ENCODE peak calls at places on chromosomes 7 and 10, in eight cellular contexts. G is breast epithelium, Z is fibroblast of lung, E is NT2/D1, T is AG04450, Y is colonic mucosa, S is Panc1, P is sigmoid colon. D is an unnamed sample.

GRCh38 chr7:119594956-119595355 is 678.0 kb upstream of the KCND2 start:
- DNase-seq in S (no peak), T (no peak), P (no peak), Y (no peak), Z (no peak), E (peak), G (no peak), D (no peak)

GRCh38 chr10:119489572-119490326 is 52.8 kb downstream of the RGS10 start:
- DNase-seq in Y (peak), P (peak), E (peak), G (no peak), T (no peak), S (peak), Z (peak), D (no peak)

GRCh38 chr7:95491634-95492314 is 6.0 kb downstream of the ASB4 start:
- DNase-seq in E (no peak), Y (no peak), T (no peak), Z (peak), G (no peak), P (no peak), S (no peak), D (no peak)

GRCh38 chr7:1697499-1698125 is 27.5 kb downstream of the ELFN1 start:
- DNase-seq in Y (no peak), P (no peak), S (no peak), T (no peak), G (no peak), Z (no peak), E (no peak), D (peak)

GRCh38 chr10:98098247-98098646 is 36.2 kb upstream of the R3HCC1L start:
- DNase-seq in P (no peak), S (no peak), T (no peak), Z (no peak), E (no peak), Y (no peak), G (no peak), D (no peak)

GRCh38 chr10:5666324-5667220 is at the start of gene ASB13:
- DNase-seq in E (peak), S (no peak), T (no peak), Y (peak), G (no peak), P (peak), Z (peak), D (peak)

GRCh38 chr10:3995302-3996210 is 210.5 kb upstream of the KLF6 start:
- DNase-seq in E (no peak), G (no peak), S (no peak), Z (peak), Y (no peak), P (no peak), T (peak), D (no peak)

GRCh38 chr7:64618785-64619456 is 47.0 kb upstream of the ZNF107 start:
- DNase-seq in Z (peak), S (peak), E (peak), T (no peak), P (no peak), G (no peak), Y (peak), D (no peak)

GRCh38 chr10:94088926-94089381 is 95.2 kb downstream of the PLCE1 start:
- DNase-seq in G (no peak), Y (no peak), E (no peak), P (no peak), T (peak), Z (peak), S (no peak), D (no peak)

GRCh38 chr10:92834981-92835380 is 13.3 kb upstream of the EXOC6 start:
- DNase-seq in S (no peak), P (no peak), G (no peak), Y (no peak), E (no peak), Z (peak), T (no peak), D (no peak)

GRCh38 chr10:62085821-62086220 is 182.8 kb downstream of the RTKN2 start:
- DNase-seq in S (no peak), T (no peak), E (no peak), P (no peak), Y (peak), G (no peak), Z (no peak), D (no peak)

GRCh38 chr7:157927313-157927925 is 590.6 kb downstream of the DNAJB6 start:
- DNase-seq in S (no peak), Z (no peak), T (no peak), E (no peak), G (no peak), Y (no peak), P (no peak), D (no peak)

GRCh38 chr7:26843696-26844095 is 20.7 kb downstream of the SKAP2 start:
- DNase-seq in Y (no peak), Z (peak), G (no peak), T (no peak), P (no peak), S (no peak), E (no peak), D (no peak)

GRCh38 chr10:43396061-43396927 is 12.7 kb downstream of the HNRNPF start:
- DNase-seq in S (no peak), T (no peak), Y (peak), G (peak), Z (peak), E (no peak), P (peak), D (peak)

GRCh38 chr10:85917601-85918000 is 449.0 kb downstream of the GRID1 start:
- DNase-seq in Y (no peak), P (no peak), S (no peak), E (no peak), G (no peak), Z (no peak), T (no peak), D (no peak)

GRCh38 chr7:82699773-82700186 is 256.2 kb upstream of the CACNA2D1 start:
- DNase-seq in Y (peak), S (peak), P (no peak), E (no peak), G (peak), Z (peak), T (no peak), D (no peak)

GRCh38 chr7:73909996-73910395 is 49.0 kb downstream of the TMEM270 start:
- DNase-seq in Z (no peak), Y (no peak), S (no peak), E (no peak), T (no peak), P (peak), G (no peak), D (peak)

GRCh38 chr7:71290382-71290781 is 158.4 kb downstream of the GALNT17 start:
- DNase-seq in T (no peak), P (peak), Y (no peak), S (no peak), E (no peak), Z (no peak), G (no peak), D (no peak)

GRCh38 chr7:36784991-36785940 is 61.0 kb upstream of the AOAH start:
- DNase-seq in Y (peak), T (no peak), P (peak), E (no peak), G (peak), Z (no peak), S (no peak), D (no peak)

GRCh38 chr7:134750083-134751062 is 29.1 kb upstream of the CALD1 start:
- DNase-seq in Z (peak), Y (peak), S (peak), T (no peak), G (no peak), P (no peak), E (peak), D (peak)

GRCh38 chr7:133486-133885 is 58.9 kb upstream of the FAM20C start:
- DNase-seq in Y (no peak), Z (no peak), E (no peak), S (no peak), G (no peak), P (no peak), T (no peak), D (no peak)

GRCh38 chr7:71414490-71414889 is 282.5 kb downstream of the GALNT17 start:
- DNase-seq in P (no peak), E (no peak), S (no peak), Z (no peak), Y (no peak), G (peak), T (no peak), D (no peak)

GRCh38 chr7:131557521-131558385 is 1.3 kb upstream of the PODXL start:
- DNase-seq in G (no peak), T (no peak), S (no peak), P (peak), Z (peak), E (peak), Y (peak), D (no peak)
- H3K4me3 ChIP-seq in G (peak), T (peak), S (peak), P (peak), Z (no peak), E (peak), Y (peak), D (peak)

GRCh38 chr7:18087687-18088078 is 60.0 kb upstream of the PRPS1L1 start:
- DNase-seq in T (no peak), P (no peak), S (no peak), G (no peak), Y (no peak), Z (no peak), E (no peak), D (peak)
- H3K4me3 ChIP-seq in T (no peak), P (peak), S (no peak), G (peak), Y (no peak), Z (no peak), E (peak), D (peak)

GRCh38 chr10:125159932-125160855 is at the start of gene CTBP2:
- DNase-seq in T (no peak), E (no peak), S (no peak), P (peak), Y (peak), Z (peak), G (peak), D (no peak)
- H3K4me3 ChIP-seq in T (peak), E (peak), S (peak), P (peak), Y (peak), Z (peak), G (peak), D (peak)

GRCh38 chr7:98285132-98286092 is 3.9 kb downstream of the BRI3 start:
- DNase-seq in G (no peak), S (no peak), P (no peak), Y (no peak), E (no peak), Z (no peak), T (no peak), D (no peak)
- H3K4me3 ChIP-seq in G (peak), S (peak), P (peak), Y (peak), E (no peak), Z (peak), T (peak), D (peak)

D was measured in dorsolateral prefrontal cortex.